ENCODE peak calls at places on chromosomes 4 and X, in eight cellular contexts. One of them, this sample, is unnamed.
A peak's percentile ranks its signal among the peaks of the same experiment; 100 is the strongest.

GRCh38 chr4:108433832-108434231 is 186.5 kb upstream of the RPL34 start:
- DNase-seq in mucosa of descending colon: no peak
- DNase-seq in NCI-H1092: no peak
- DNase-seq in heart left ventricle: no peak
- DNase-seq in nephron progenitor cell: no peak
- DNase-seq in stimulated activated effector memory CD8-positive, alpha-beta T cell treated with anti-CD3 and anti-CD28 coated beads, Interleukin-12 subunit alpha, Interleukin-12 subunit beta, amount 100 ng/mL, for 72 hours: no peak
- DNase-seq in stimulated activated CD8-positive, alpha-beta memory T cell treated with anti-CD3 and anti-CD28 coated beads, Interleukin-15, amount 100 ng/mL, for 24 hours: no peak
- DNase-seq in GM04504: peak; percentile 17
- DNase-seq in this sample: no peak

GRCh38 chr4:2910409-2910808 is 52.8 kb downstream of the NOP14 start:
- DNase-seq in nephron progenitor cell: no peak
- DNase-seq in stimulated activated CD8-positive, alpha-beta memory T cell treated with anti-CD3 and anti-CD28 coated beads, Interleukin-15, amount 100 ng/mL, for 24 hours: no peak
- DNase-seq in GM04504: no peak
- DNase-seq in mucosa of descending colon: no peak
- DNase-seq in NCI-H1092: no peak
- DNase-seq in stimulated activated effector memory CD8-positive, alpha-beta T cell treated with anti-CD3 and anti-CD28 coated beads, Interleukin-12 subunit alpha, Interleukin-12 subunit beta, amount 100 ng/mL, for 72 hours: no peak
- DNase-seq in heart left ventricle: no peak
- DNase-seq in this sample: no peak

GRCh38 chr4:158571736-158572135 is 50.1 kb downstream of the RXFP1 start:
- DNase-seq in nephron progenitor cell: no peak
- DNase-seq in heart left ventricle: no peak
- DNase-seq in GM04504: no peak
- DNase-seq in stimulated activated effector memory CD8-positive, alpha-beta T cell treated with anti-CD3 and anti-CD28 coated beads, Interleukin-12 subunit alpha, Interleukin-12 subunit beta, amount 100 ng/mL, for 72 hours: no peak
- DNase-seq in NCI-H1092: no peak
- DNase-seq in mucosa of descending colon: no peak
- DNase-seq in stimulated activated CD8-positive, alpha-beta memory T cell treated with anti-CD3 and anti-CD28 coated beads, Interleukin-15, amount 100 ng/mL, for 24 hours: no peak
- DNase-seq in this sample: no peak

GRCh38 chr4:2624782-2625548 is 88.5 kb downstream of the FAM193A start:
- DNase-seq in GM04504: no peak
- DNase-seq in stimulated activated effector memory CD8-positive, alpha-beta T cell treated with anti-CD3 and anti-CD28 coated beads, Interleukin-12 subunit alpha, Interleukin-12 subunit beta, amount 100 ng/mL, for 72 hours: no peak
- DNase-seq in stimulated activated CD8-positive, alpha-beta memory T cell treated with anti-CD3 and anti-CD28 coated beads, Interleukin-15, amount 100 ng/mL, for 24 hours: no peak
- DNase-seq in heart left ventricle: no peak
- DNase-seq in nephron progenitor cell: no peak
- DNase-seq in mucosa of descending colon: no peak
- DNase-seq in NCI-H1092: no peak
- DNase-seq in this sample: no peak

GRCh38 chr4:150002561-150002960 is 75.7 kb upstream of the DCLK2 start:
- DNase-seq in stimulated activated effector memory CD8-positive, alpha-beta T cell treated with anti-CD3 and anti-CD28 coated beads, Interleukin-12 subunit alpha, Interleukin-12 subunit beta, amount 100 ng/mL, for 72 hours: no peak
- DNase-seq in nephron progenitor cell: no peak
- DNase-seq in heart left ventricle: no peak
- DNase-seq in stimulated activated CD8-positive, alpha-beta memory T cell treated with anti-CD3 and anti-CD28 coated beads, Interleukin-15, amount 100 ng/mL, for 24 hours: no peak
- DNase-seq in mucosa of descending colon: no peak
- DNase-seq in GM04504: no peak
- DNase-seq in NCI-H1092: no peak
- DNase-seq in this sample: no peak

GRCh38 chr4:93764647-93765246 is 63.8 kb upstream of the ATOH1 start:
- DNase-seq in NCI-H1092: peak; percentile 4
- DNase-seq in stimulated activated CD8-positive, alpha-beta memory T cell treated with anti-CD3 and anti-CD28 coated beads, Interleukin-15, amount 100 ng/mL, for 24 hours: no peak
- DNase-seq in heart left ventricle: no peak
- DNase-seq in GM04504: peak; percentile 3
- DNase-seq in nephron progenitor cell: peak; percentile 29
- DNase-seq in stimulated activated effector memory CD8-positive, alpha-beta T cell treated with anti-CD3 and anti-CD28 coated beads, Interleukin-12 subunit alpha, Interleukin-12 subunit beta, amount 100 ng/mL, for 72 hours: no peak
- DNase-seq in mucosa of descending colon: no peak
- DNase-seq in this sample: no peak

GRCh38 chrX:153400146-153401132 is 711 bp downstream of the PNMA6E start:
- DNase-seq in NCI-H1092: peak; percentile 33
- DNase-seq in nephron progenitor cell: peak; percentile 62
- DNase-seq in heart left ventricle: no peak
- DNase-seq in GM04504: no peak
- DNase-seq in stimulated activated effector memory CD8-positive, alpha-beta T cell treated with anti-CD3 and anti-CD28 coated beads, Interleukin-12 subunit alpha, Interleukin-12 subunit beta, amount 100 ng/mL, for 72 hours: peak; percentile 70
- DNase-seq in mucosa of descending colon: peak; percentile 40
- DNase-seq in stimulated activated CD8-positive, alpha-beta memory T cell treated with anti-CD3 and anti-CD28 coated beads, Interleukin-15, amount 100 ng/mL, for 24 hours: peak; percentile 7
- DNase-seq in this sample: no peak

GRCh38 chr4:15870921-15871664 is 67.4 kb downstream of the FGFBP1 start:
- DNase-seq in stimulated activated CD8-positive, alpha-beta memory T cell treated with anti-CD3 and anti-CD28 coated beads, Interleukin-15, amount 100 ng/mL, for 24 hours: no peak
- DNase-seq in mucosa of descending colon: no peak
- DNase-seq in NCI-H1092: no peak
- DNase-seq in stimulated activated effector memory CD8-positive, alpha-beta T cell treated with anti-CD3 and anti-CD28 coated beads, Interleukin-12 subunit alpha, Interleukin-12 subunit beta, amount 100 ng/mL, for 72 hours: no peak
- DNase-seq in heart left ventricle: no peak
- DNase-seq in GM04504: no peak
- DNase-seq in nephron progenitor cell: no peak
- DNase-seq in this sample: no peak

GRCh38 chr4:121243476-121243875 is 79.4 kb upstream of the TNIP3 start:
- DNase-seq in NCI-H1092: no peak
- DNase-seq in GM04504: no peak
- DNase-seq in heart left ventricle: no peak
- DNase-seq in mucosa of descending colon: no peak
- DNase-seq in nephron progenitor cell: no peak
- DNase-seq in stimulated activated effector memory CD8-positive, alpha-beta T cell treated with anti-CD3 and anti-CD28 coated beads, Interleukin-12 subunit alpha, Interleukin-12 subunit beta, amount 100 ng/mL, for 72 hours: peak; percentile 65
- DNase-seq in stimulated activated CD8-positive, alpha-beta memory T cell treated with anti-CD3 and anti-CD28 coated beads, Interleukin-15, amount 100 ng/mL, for 24 hours: no peak
- DNase-seq in this sample: no peak

GRCh38 chrX:111352424-111352823 is 59.6 kb downstream of the DCX start:
- DNase-seq in heart left ventricle: peak; percentile 29
- DNase-seq in stimulated activated effector memory CD8-positive, alpha-beta T cell treated with anti-CD3 and anti-CD28 coated beads, Interleukin-12 subunit alpha, Interleukin-12 subunit beta, amount 100 ng/mL, for 72 hours: no peak
- DNase-seq in GM04504: no peak
- DNase-seq in mucosa of descending colon: no peak
- DNase-seq in NCI-H1092: peak; percentile 86
- DNase-seq in nephron progenitor cell: no peak
- DNase-seq in stimulated activated CD8-positive, alpha-beta memory T cell treated with anti-CD3 and anti-CD28 coated beads, Interleukin-15, amount 100 ng/mL, for 24 hours: no peak
- DNase-seq in this sample: no peak

GRCh38 chr4:26557164-26557563 is 26.7 kb upstream of the TBC1D19 start:
- DNase-seq in GM04504: peak; percentile 95
- DNase-seq in nephron progenitor cell: no peak
- DNase-seq in stimulated activated CD8-positive, alpha-beta memory T cell treated with anti-CD3 and anti-CD28 coated beads, Interleukin-15, amount 100 ng/mL, for 24 hours: no peak
- DNase-seq in stimulated activated effector memory CD8-positive, alpha-beta T cell treated with anti-CD3 and anti-CD28 coated beads, Interleukin-12 subunit alpha, Interleukin-12 subunit beta, amount 100 ng/mL, for 72 hours: no peak
- DNase-seq in heart left ventricle: no peak
- DNase-seq in NCI-H1092: peak; percentile 42
- DNase-seq in mucosa of descending colon: no peak
- DNase-seq in this sample: no peak

GRCh38 chr4:102683846-102684581 is 76.8 kb downstream of the MANBA start:
- DNase-seq in nephron progenitor cell: no peak
- DNase-seq in NCI-H1092: no peak
- DNase-seq in GM04504: no peak
- DNase-seq in stimulated activated CD8-positive, alpha-beta memory T cell treated with anti-CD3 and anti-CD28 coated beads, Interleukin-15, amount 100 ng/mL, for 24 hours: no peak
- DNase-seq in stimulated activated effector memory CD8-positive, alpha-beta T cell treated with anti-CD3 and anti-CD28 coated beads, Interleukin-12 subunit alpha, Interleukin-12 subunit beta, amount 100 ng/mL, for 72 hours: no peak
- DNase-seq in mucosa of descending colon: no peak
- DNase-seq in heart left ventricle: no peak
- DNase-seq in this sample: no peak